ENCODE peak calls at places on chromosomes 16 and 17, in five cellular contexts. S is cardiac muscle cell; R is occipital lobe; M is stimulated activated CD4-positive, alpha-beta T cell treated with anti-CD3 and anti-CD28 coated beads, Interleukin-15, amount 100 ng/mL, for 1 hour; A is A172. J is an unnamed sample.

GRCh38 chr16:19490619-19491018 is 31.3 kb downstream of the GDE1 start:
- DNase-seq in S (no peak), R (no peak), M (no peak), A (no peak), J (no peak)

GRCh38 chr16:64950731-64951130 is 171.1 kb downstream of the CDH11 start:
- DNase-seq in S (no peak), R (no peak), M (no peak), A (no peak), J (no peak)

GRCh38 chr17:40345161-40346034 is 19.1 kb downstream of the GJD3 start:
- DNase-seq in S (peak), R (no peak), M (no peak), A (peak), J (no peak)

GRCh38 chr17:67753026-67753425 is 35.3 kb downstream of the NOL11 start:
- DNase-seq in S (no peak), R (no peak), M (no peak), A (no peak), J (no peak)

GRCh38 chr17:63249256-63250006 is 196.7 kb downstream of the CYB561 start:
- DNase-seq in S (no peak), R (no peak), M (no peak), A (no peak), J (no peak)

GRCh38 chr16:48235556-48236136 is 8.5 kb upstream of the LONP2 start:
- DNase-seq in S (no peak), R (no peak), M (no peak), A (no peak), J (no peak)

GRCh38 chr17:82910770-82911169 is 70.9 kb upstream of the ZNF750 start:
- DNase-seq in S (no peak), R (no peak), M (no peak), A (no peak), J (no peak)

GRCh38 chr17:48724241-48725004 is 1.4 kb downstream of the PRAC2 start:
- DNase-seq in S (peak), R (peak), M (peak), A (peak), J (peak)

GRCh38 chr16:81558444-81559175 is 114.0 kb downstream of the CMIP start:
- DNase-seq in S (no peak), R (no peak), M (no peak), A (no peak), J (no peak)

GRCh38 chr16:22217890-22218730 is 12.0 kb downstream of the EEF2K start:
- DNase-seq in S (no peak), R (no peak), M (no peak), A (no peak), J (no peak)

GRCh38 chr17:75239778-75240393 is 21.5 kb downstream of the GGA3 start:
- DNase-seq in S (no peak), R (no peak), M (no peak), A (no peak), J (no peak)

GRCh38 chr17:31068291-31068690 is 26.5 kb upstream of the NF1 start:
- DNase-seq in S (no peak), R (no peak), M (no peak), A (peak), J (peak)

GRCh38 chr17:63698886-63699637 is 863 bp downstream of the LIMD2 start:
- DNase-seq in S (no peak), R (peak), M (peak), A (peak), J (no peak)

GRCh38 chr16:66478733-66479511 is 51.8 kb downstream of the BEAN1 start:
- DNase-seq in S (peak), R (peak), M (peak), A (peak), J (peak)

GRCh38 chr17:68954146-68954971 is 833 bp downstream of the ABCA8 start:
- DNase-seq in S (no peak), R (no peak), M (no peak), A (no peak), J (no peak)

GRCh38 chr16:48556210-48556912 is 53.6 kb downstream of the N4BP1 start:
- DNase-seq in S (no peak), R (no peak), M (no peak), A (no peak), J (no peak)

GRCh38 chr17:66837226-66837625 is 2.3 kb downstream of the CACNG5 start:
- DNase-seq in S (no peak), R (no peak), M (no peak), A (no peak), J (no peak)

GRCh38 chr17:73126716-73127473 is 34.4 kb upstream of the SLC39A11 start:
- DNase-seq in S (no peak), R (no peak), M (no peak), A (peak), J (no peak)

GRCh38 chr17:33871720-33872535 is 383.2 kb upstream of the CCL2 start:
- DNase-seq in S (no peak), R (no peak), M (no peak), A (peak), J (no peak)

GRCh38 chr16:66175580-66175979 is 190.9 kb upstream of the CDH5 start:
- DNase-seq in S (no peak), R (no peak), M (no peak), A (no peak), J (no peak)

GRCh38 chr16:58331024-58331707 is 36.3 kb upstream of the PRSS54 start:
- DNase-seq in S (peak), R (no peak), M (no peak), A (no peak), J (no peak)

GRCh38 chr17:248337-249235 is 67.1 kb upstream of the DOC2B start:
- DNase-seq in S (no peak), R (no peak), M (no peak), A (no peak), J (no peak)

GRCh38 chr16:48583075-48584065 is 26.6 kb downstream of the N4BP1 start:
- DNase-seq in S (no peak), R (no peak), M (no peak), A (peak), J (no peak)

GRCh38 chr17:5418858-5419355 is 555 bp downstream of the NUP88 start:
- DNase-seq in S (peak), R (no peak), M (peak), A (peak), J (no peak)

J was measured in hippocampal formation.